ENCODE peak calls at places on chromosomes 6 and 20, in eight cellular contexts. One of them, this sample, is unnamed. For H3K9me3, the result is how much of the 10 kb centered on the place peaks cover.

GRCh38 chr20:31550099-31550498 is 35.9 kb downstream of the HM13 start:
- DNase-seq in prostate gland: no peak
- DNase-seq in aorta: no peak
- DNase-seq in ascending aorta: no peak
- DNase-seq in stomach: no peak
- DNase-seq in PC-3: no peak
- DNase-seq in adrenal gland: no peak
- DNase-seq in upper lobe of left lung: no peak
- DNase-seq in this sample: no peak

GRCh38 chr6:117157448-117157847 is 107.9 kb upstream of the VGLL2 start:
- DNase-seq in prostate gland: no peak
- DNase-seq in aorta: no peak
- DNase-seq in ascending aorta: no peak
- DNase-seq in stomach: no peak
- DNase-seq in PC-3: no peak
- DNase-seq in adrenal gland: no peak
- DNase-seq in upper lobe of left lung: no peak
- DNase-seq in this sample: no peak

GRCh38 chr20:58131111-58131510 is 97.3 kb downstream of the ANKRD60 start:
- DNase-seq in prostate gland: no peak
- DNase-seq in aorta: peak
- DNase-seq in ascending aorta: no peak
- DNase-seq in stomach: no peak
- DNase-seq in PC-3: peak
- DNase-seq in adrenal gland: peak
- DNase-seq in upper lobe of left lung: no peak
- DNase-seq in this sample: no peak

GRCh38 chr20:64103871-64104666 is 3.3 kb downstream of the NPBWR2 start:
- DNase-seq in prostate gland: no peak
- DNase-seq in aorta: peak
- DNase-seq in ascending aorta: peak
- DNase-seq in stomach: no peak
- DNase-seq in PC-3: no peak
- DNase-seq in adrenal gland: peak
- DNase-seq in upper lobe of left lung: peak
- DNase-seq in this sample: no peak

GRCh38 chr6:8131265-8131897 is 29.0 kb upstream of the EEF1E1 start:
- DNase-seq in prostate gland: peak
- DNase-seq in aorta: no peak
- DNase-seq in ascending aorta: peak
- DNase-seq in stomach: peak
- DNase-seq in PC-3: peak
- DNase-seq in adrenal gland: peak
- DNase-seq in upper lobe of left lung: peak
- DNase-seq in this sample: peak

GRCh38 chr20:19670829-19671228 is 87.2 kb upstream of the RIN2 start:
- DNase-seq in prostate gland: no peak
- DNase-seq in aorta: no peak
- DNase-seq in ascending aorta: no peak
- DNase-seq in stomach: no peak
- DNase-seq in PC-3: no peak
- DNase-seq in adrenal gland: no peak
- DNase-seq in upper lobe of left lung: no peak
- DNase-seq in this sample: no peak

GRCh38 chr6:88361298-88361697 is 195.2 kb upstream of the CNR1 start:
- DNase-seq in prostate gland: no peak
- DNase-seq in aorta: no peak
- DNase-seq in ascending aorta: no peak
- DNase-seq in stomach: no peak
- DNase-seq in PC-3: no peak
- DNase-seq in adrenal gland: no peak
- DNase-seq in upper lobe of left lung: no peak
- DNase-seq in this sample: no peak

GRCh38 chr20:36601546-36601945 is 4.0 kb upstream of the RAB5IF start:
- DNase-seq in prostate gland: no peak
- DNase-seq in aorta: no peak
- DNase-seq in ascending aorta: no peak
- DNase-seq in stomach: no peak
- DNase-seq in PC-3: no peak
- DNase-seq in adrenal gland: no peak
- DNase-seq in upper lobe of left lung: no peak
- DNase-seq in this sample: no peak

GRCh38 chr20:31740208-31740607 is 1.1 kb downstream of the TPX2 start:
- DNase-seq in prostate gland: no peak
- DNase-seq in aorta: no peak
- DNase-seq in ascending aorta: no peak
- DNase-seq in stomach: no peak
- DNase-seq in PC-3: peak
- DNase-seq in adrenal gland: no peak
- DNase-seq in upper lobe of left lung: no peak
- DNase-seq in this sample: peak

GRCh38 chr20:44583179-44583578 is 800 bp downstream of the PKIG start:
- DNase-seq in prostate gland: no peak
- DNase-seq in aorta: no peak
- DNase-seq in ascending aorta: no peak
- DNase-seq in stomach: no peak
- DNase-seq in PC-3: no peak
- DNase-seq in adrenal gland: no peak
- DNase-seq in upper lobe of left lung: no peak
- DNase-seq in this sample: no peak

GRCh38 chr6:107228754-107229153 is 113.4 kb upstream of the BEND3 start:
- DNase-seq in prostate gland: peak
- DNase-seq in aorta: no peak
- DNase-seq in ascending aorta: no peak
- DNase-seq in stomach: no peak
- DNase-seq in PC-3: peak
- DNase-seq in adrenal gland: no peak
- DNase-seq in upper lobe of left lung: no peak
- DNase-seq in this sample: no peak

GRCh38 chr20:43960231-43960630 is 45.6 kb downstream of the TOX2 start:
- DNase-seq in prostate gland: no peak
- DNase-seq in aorta: peak
- DNase-seq in ascending aorta: no peak
- DNase-seq in stomach: no peak
- DNase-seq in PC-3: no peak
- DNase-seq in adrenal gland: no peak
- DNase-seq in upper lobe of left lung: no peak
- DNase-seq in this sample: no peak

GRCh38 chr20:17558154-17558940 is 11.5 kb upstream of the DSTN start:
- DNase-seq in prostate gland: peak
- DNase-seq in aorta: peak
- DNase-seq in ascending aorta: peak
- DNase-seq in stomach: peak
- DNase-seq in PC-3: peak
- DNase-seq in adrenal gland: peak
- DNase-seq in upper lobe of left lung: peak
- DNase-seq in this sample: peak

GRCh38 chr6:122726649-122727048 is 52.9 kb upstream of the FABP7 start:
- DNase-seq in prostate gland: no peak
- DNase-seq in aorta: no peak
- DNase-seq in ascending aorta: no peak
- DNase-seq in stomach: no peak
- DNase-seq in PC-3: peak
- DNase-seq in adrenal gland: no peak
- DNase-seq in upper lobe of left lung: no peak
- DNase-seq in this sample: peak

GRCh38 chr6:40509163-40509562 is 78.0 kb downstream of the LRFN2 start:
- DNase-seq in prostate gland: no peak
- DNase-seq in aorta: no peak
- DNase-seq in ascending aorta: no peak
- DNase-seq in stomach: no peak
- DNase-seq in PC-3: no peak
- DNase-seq in adrenal gland: no peak
- DNase-seq in upper lobe of left lung: no peak
- DNase-seq in this sample: no peak

GRCh38 chr6:150443621-150444020 is 74.8 kb downstream of the IYD start:
- DNase-seq in prostate gland: no peak
- DNase-seq in aorta: no peak
- DNase-seq in ascending aorta: no peak
- DNase-seq in stomach: no peak
- DNase-seq in PC-3: no peak
- DNase-seq in adrenal gland: no peak
- DNase-seq in upper lobe of left lung: no peak
- DNase-seq in this sample: no peak

GRCh38 chr6:159865226-159865920 is 25.4 kb upstream of the MAS1 start:
- DNase-seq in prostate gland: no peak
- DNase-seq in aorta: no peak
- DNase-seq in ascending aorta: no peak
- DNase-seq in stomach: no peak
- DNase-seq in PC-3: no peak
- DNase-seq in adrenal gland: no peak
- DNase-seq in upper lobe of left lung: no peak
- DNase-seq in this sample: no peak
- H3K4me3 ChIP-seq in prostate gland: no peak
- H3K4me3 ChIP-seq in aorta: no peak
- H3K4me3 ChIP-seq in ascending aorta: no peak
- H3K4me3 ChIP-seq in stomach: no peak
- H3K4me3 ChIP-seq in PC-3: no peak
- H3K4me3 ChIP-seq in adrenal gland: no peak
- H3K4me3 ChIP-seq in upper lobe of left lung: no peak
- H3K4me3 ChIP-seq in this sample: no peak

DNA sequence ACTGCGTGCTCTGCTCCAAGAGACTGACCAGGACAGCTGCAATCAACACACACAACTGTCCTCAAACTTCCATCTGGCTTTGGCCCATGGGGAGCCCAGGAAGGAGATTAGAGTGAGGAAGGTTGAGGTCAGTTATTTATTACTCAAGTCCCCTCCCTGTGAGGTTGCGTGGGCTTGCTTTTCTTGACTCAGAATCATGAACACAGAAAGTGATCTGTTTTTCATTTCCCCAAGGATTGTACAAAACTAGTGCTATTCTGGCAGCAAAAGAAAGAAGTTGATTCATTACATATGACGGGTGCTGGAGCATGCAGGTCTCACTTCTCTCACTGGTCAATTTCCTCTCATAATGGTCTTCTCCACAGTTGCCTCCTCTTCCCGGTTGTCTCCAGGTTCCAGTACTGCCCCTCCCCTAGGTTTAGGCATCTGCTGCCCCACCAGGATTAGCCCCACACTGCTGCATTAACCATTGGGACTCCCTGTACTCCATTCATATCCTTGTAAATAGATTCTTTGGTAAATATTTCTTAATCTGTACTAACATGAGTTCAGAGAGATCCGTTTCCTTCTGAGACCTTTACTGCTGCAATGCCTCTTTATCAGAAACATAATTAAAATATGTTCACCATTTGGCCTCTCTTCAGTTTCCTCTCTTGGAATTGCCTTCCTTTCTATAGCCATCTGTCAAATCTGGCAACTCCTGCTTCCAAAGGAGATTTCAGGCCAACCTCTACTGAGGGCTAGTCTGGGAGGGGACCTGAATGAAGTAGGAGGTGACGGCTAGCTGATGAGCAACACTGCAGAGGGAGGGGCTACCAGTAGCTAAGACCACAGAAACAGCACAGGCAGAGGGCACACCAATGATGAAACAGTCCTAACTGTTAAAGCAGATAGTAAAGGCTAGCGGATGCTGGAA is 888.8 kb downstream of the QKI start:
- DNase-seq in prostate gland: no peak
- DNase-seq in aorta: no peak
- DNase-seq in ascending aorta: no peak
- DNase-seq in stomach: no peak
- DNase-seq in PC-3: no peak
- DNase-seq in adrenal gland: no peak
- DNase-seq in upper lobe of left lung: no peak
- DNase-seq in this sample: no peak
- H3K9me3 ChIP-seq in prostate gland: under half
- H3K9me3 ChIP-seq in aorta: under half
- H3K9me3 ChIP-seq in ascending aorta: under half
- H3K9me3 ChIP-seq in stomach: under half
- H3K9me3 ChIP-seq in PC-3: under half
- H3K9me3 ChIP-seq in adrenal gland: under half
- H3K9me3 ChIP-seq in upper lobe of left lung: under half
- H3K9me3 ChIP-seq in this sample: under half

DNA sequence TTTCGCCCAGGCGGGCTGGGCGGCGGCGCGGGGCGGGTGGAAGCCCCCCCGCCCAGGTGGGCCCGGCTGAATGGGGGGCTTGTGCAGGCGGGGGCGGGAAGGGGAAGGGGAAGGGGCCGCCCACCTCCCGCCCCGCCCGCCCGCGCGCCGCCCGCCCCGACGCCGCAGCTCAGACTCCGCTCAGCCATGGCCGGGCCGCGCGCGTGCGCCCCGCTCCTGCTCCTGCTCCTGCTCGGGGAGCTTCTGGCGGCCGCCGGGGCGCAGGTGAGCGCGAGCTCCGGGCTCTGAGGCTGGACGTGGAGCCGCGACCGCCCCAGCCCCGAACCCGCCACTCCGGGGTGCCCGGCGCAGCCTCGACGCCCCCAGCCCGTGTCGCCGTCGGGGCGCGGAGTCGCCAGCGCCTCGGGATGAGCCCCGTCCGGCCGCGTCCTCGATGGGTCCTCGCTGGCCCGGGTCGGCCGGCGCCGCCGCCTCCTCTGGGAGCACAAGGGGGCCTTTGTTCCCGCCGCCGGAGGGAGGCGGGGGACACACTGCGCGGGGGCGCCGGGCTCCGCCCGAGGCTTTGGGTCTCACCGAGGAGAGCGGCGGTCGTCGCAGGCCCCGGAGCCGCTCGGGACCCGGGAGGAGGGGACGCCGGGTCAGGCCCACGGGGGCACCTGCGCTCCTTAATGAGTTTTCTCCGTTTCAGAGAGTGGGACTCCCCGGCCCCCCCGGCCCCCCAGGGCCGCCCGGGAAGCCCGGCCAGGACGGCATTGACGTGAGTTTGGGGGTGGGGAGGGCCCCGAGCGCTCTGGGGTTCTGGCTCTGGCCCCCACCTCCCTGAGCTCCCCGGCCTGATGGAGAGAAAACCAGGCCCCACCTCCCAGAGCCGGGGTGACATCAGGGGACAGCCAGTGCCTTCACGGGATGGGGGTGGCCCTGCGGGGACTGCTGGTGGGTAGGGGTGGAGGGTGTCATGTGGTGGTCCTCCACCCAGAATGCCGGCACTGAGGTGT is at the start of gene COL9A3:
- DNase-seq in prostate gland: no peak
- DNase-seq in aorta: no peak
- DNase-seq in ascending aorta: no peak
- DNase-seq in stomach: no peak
- DNase-seq in PC-3: no peak
- DNase-seq in adrenal gland: no peak
- DNase-seq in upper lobe of left lung: no peak
- DNase-seq in this sample: no peak
- H3K4me3 ChIP-seq in prostate gland: peak
- H3K4me3 ChIP-seq in aorta: no peak
- H3K4me3 ChIP-seq in ascending aorta: peak
- H3K4me3 ChIP-seq in stomach: peak
- H3K4me3 ChIP-seq in PC-3: peak
- H3K4me3 ChIP-seq in adrenal gland: no peak
- H3K4me3 ChIP-seq in upper lobe of left lung: peak
- H3K4me3 ChIP-seq in this sample: peak

DNA sequence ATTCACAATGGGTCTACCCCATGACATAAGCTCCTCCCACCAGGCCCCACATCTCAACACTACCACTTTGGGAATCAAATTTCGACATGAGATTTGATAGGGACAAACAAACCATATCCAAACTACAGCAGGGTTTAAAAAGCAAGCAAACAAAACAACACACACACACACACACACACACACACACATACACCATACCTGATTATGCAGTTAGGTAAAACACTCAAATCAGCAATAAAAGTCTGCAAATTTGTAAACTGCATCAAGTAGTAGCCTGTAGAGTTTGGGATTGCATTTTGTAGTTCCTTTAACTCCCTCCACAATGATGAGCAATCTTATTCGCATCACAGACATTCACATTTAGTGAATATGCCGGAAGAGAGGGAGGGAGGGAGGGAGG is 32.6 kb upstream of the TNFAIP3 start:
- DNase-seq in prostate gland: no peak
- DNase-seq in aorta: no peak
- DNase-seq in ascending aorta: no peak
- DNase-seq in stomach: no peak
- DNase-seq in PC-3: no peak
- DNase-seq in adrenal gland: no peak
- DNase-seq in upper lobe of left lung: no peak
- DNase-seq in this sample: no peak
- H3K9me3 ChIP-seq in prostate gland: under half
- H3K9me3 ChIP-seq in aorta: under half
- H3K9me3 ChIP-seq in ascending aorta: under half
- H3K9me3 ChIP-seq in stomach: under half
- H3K9me3 ChIP-seq in PC-3: under half
- H3K9me3 ChIP-seq in adrenal gland: under half
- H3K9me3 ChIP-seq in upper lobe of left lung: under half
- H3K9me3 ChIP-seq in this sample: under half

This sample was measured in A673.